ENCODE peak calls at places on chromosome 20, in ten cellular contexts. A is activated CD4-positive, alpha-beta T cell treated with anti-CD3 and anti-CD28 coated beads for 1 hour; I is T-cell; N is T-helper 9 cell; E is mesendoderm; D is mucosa of gallbladder; H is A673; Y is activated T-cell treated with anti-CD3 and anti-CD28 coated beads, Interleukin-2, amount 50 U/mL, for 4 hours; M is fibroblast of the conjunctiva; C is RPMI7951. R is an unnamed sample.

GRCh38 chr20:57327820-57328219 is 1.8 kb upstream of the SPO11 start:
- DNase-seq in A (no peak), I (no peak), N (no peak), E (no peak), D (no peak), H (no peak), Y (no peak), M (no peak), C (no peak), R (no peak)

GRCh38 chr20:36407196-36407733 is 101.1 kb downstream of the DLGAP4 start:
- DNase-seq in A (no peak), I (no peak), N (no peak), E (no peak), D (no peak), H (no peak), Y (no peak), M (no peak), C (peak; percentile 46), R (peak; percentile 44)

GRCh38 chr20:44287272-44288097 is 23.5 kb downstream of the FITM2 start:
- DNase-seq in A (no peak), I (no peak), N (no peak), E (no peak), D (peak; percentile 47), H (no peak), Y (no peak), M (no peak), C (peak; percentile 49), R (no peak)

GRCh38 chr20:61757678-61758555 is 307.8 kb downstream of the TAF4 start:
- DNase-seq in A (no peak), I (no peak), N (no peak), E (no peak), D (no peak), H (no peak), Y (no peak), M (no peak), C (peak; percentile 35), R (no peak)

GRCh38 chr20:62489940-62490263 is 14.1 kb upstream of the GATA5 start:
- DNase-seq in A (no peak), I (no peak), N (no peak), E (no peak), D (no peak), H (no peak), Y (no peak), M (no peak), C (no peak), R (no peak)

GRCh38 chr20:23325107-23325506 is 25.5 kb upstream of the NXT1 start:
- DNase-seq in A (no peak), I (no peak), N (no peak), E (peak; percentile 63), D (no peak), H (no peak), Y (no peak), M (no peak), C (no peak), R (no peak)

GRCh38 chr20:16966276-16966880 is 218.2 kb downstream of the OTOR start:
- DNase-seq in A (no peak), I (no peak), N (no peak), E (no peak), D (no peak), H (no peak), Y (no peak), M (no peak), C (no peak), R (no peak)

GRCh38 chr20:54510546-54511129 is 35.2 kb downstream of the DOK5 start:
- DNase-seq in A (no peak), I (no peak), N (no peak), E (peak; percentile 57), D (no peak), H (no peak), Y (no peak), M (peak; percentile 5), C (no peak), R (no peak)

GRCh38 chr20:33653900-33654596 is 8.1 kb upstream of the C20orf144 start:
- DNase-seq in A (no peak), I (no peak), N (no peak), E (peak; percentile 22), D (peak; percentile 93), H (no peak), Y (no peak), M (no peak), C (no peak), R (no peak)

GRCh38 chr20:5073154-5074049 is 46.4 kb downstream of the PCNA start:
- DNase-seq in A (no peak), I (no peak), N (no peak), E (peak; percentile 40), D (peak; percentile 94), H (no peak), Y (no peak), M (peak; percentile 65), C (peak; percentile 97), R (peak; percentile 93)

GRCh38 chr20:57053798-57054552 is 212.5 kb downstream of the BMP7 start:
- DNase-seq in A (no peak), I (no peak), N (no peak), E (no peak), D (no peak), H (peak; percentile 27), Y (no peak), M (no peak), C (no peak), R (no peak)

GRCh38 chr20:50813801-50814200 is 18.9 kb downstream of the BCAS4 start:
- DNase-seq in A (no peak), I (no peak), N (no peak), E (no peak), D (no peak), H (no peak), Y (no peak), M (no peak), C (peak; percentile 48), R (no peak)

GRCh38 chr20:10125757-10126156 is 91.0 kb downstream of the ANKEF1 start:
- DNase-seq in A (no peak), I (no peak), N (no peak), E (no peak), D (no peak), H (no peak), Y (no peak), M (no peak), C (peak; percentile 65), R (no peak)

GRCh38 chr20:60586417-60587105 is 628.3 kb downstream of the CDH26 start:
- DNase-seq in A (no peak), I (no peak), N (no peak), E (peak; percentile 30), D (no peak), H (no peak), Y (no peak), M (no peak), C (peak; percentile 4), R (no peak)

GRCh38 chr20:62793757-62794006 is 2.6 kb upstream of the MRGBP start:
- DNase-seq in A (no peak), I (no peak), N (no peak), E (no peak), D (no peak), H (no peak), Y (no peak), M (no peak), C (no peak), R (no peak)

GRCh38 chr20:61927193-61927825 is 138.4 kb downstream of the TAF4 start:
- DNase-seq in A (no peak), I (no peak), N (no peak), E (no peak), D (no peak), H (no peak), Y (no peak), M (no peak), C (no peak), R (no peak)

GRCh38 chr20:461254-462198 is 807 bp downstream of the TBC1D20 start:
- DNase-seq in A (peak; percentile 32), I (peak; percentile 33), N (peak; percentile 35), E (peak; percentile 60), D (peak; percentile 28), H (peak; percentile 62), Y (peak; percentile 36), M (no peak), C (peak; percentile 71), R (peak; percentile 65)

GRCh38 chr20:60694763-60695162 is 557.3 kb upstream of the CDH4 start:
- DNase-seq in A (no peak), I (no peak), N (no peak), E (peak; percentile 26), D (no peak), H (no peak), Y (no peak), M (no peak), C (peak; percentile 48), R (no peak)

GRCh38 chr20:8145246-8145639 is 13.2 kb downstream of the PLCB1 start:
- DNase-seq in A (no peak), I (no peak), N (no peak), E (peak; percentile 49), D (no peak), H (no peak), Y (no peak), M (no peak), C (no peak), R (no peak)

GRCh38 chr20:44785768-44786167 is 24.6 kb downstream of the RIMS4 start:
- DNase-seq in A (no peak), I (no peak), N (no peak), E (peak; percentile 93), D (no peak), H (peak; percentile 51), Y (no peak), M (no peak), C (peak; percentile 35), R (peak; percentile 30)

GRCh38 chr20:48635791-48636267 is 192.0 kb downstream of the PREX1 start:
- DNase-seq in A (peak; percentile 43), I (peak; percentile 24), N (peak; percentile 56), E (peak; percentile 65), D (peak; percentile 44), H (peak; percentile 69), Y (peak; percentile 47), M (no peak), C (peak; percentile 51), R (peak; percentile 84)

GRCh38 chr20:14432597-14432996 is 95.2 kb upstream of the FLRT3 start:
- DNase-seq in A (no peak), I (no peak), N (no peak), E (peak; percentile 19), D (no peak), H (no peak), Y (no peak), M (no peak), C (no peak), R (no peak)